ENCODE peak calls at places on chromosomes 7 and 10, in eight cellular contexts. R, X, M, L, O, H, P and I are unnamed samples.

GRCh38 chr10:11908536-11908935 is 85.4 kb downstream of the PROSER2 start:
- DNase-seq in R (no peak), X (no peak), M (no peak), L (no peak), O (peak), H (no peak), P (no peak), I (no peak)

GRCh38 chr7:45221266-45221665 is 63.7 kb downstream of the RAMP3 start:
- DNase-seq in R (no peak), X (no peak), M (no peak), L (no peak), O (no peak), H (no peak), P (no peak), I (no peak)

GRCh38 chr10:113991091-113991860 is 52.4 kb upstream of the ADRB1 start:
- DNase-seq in R (no peak), X (no peak), M (peak), L (no peak), O (no peak), H (peak), P (no peak), I (no peak)

GRCh38 chr7:96710544-96710943 is 898 bp upstream of the SEM1 start:
- DNase-seq in R (no peak), X (no peak), M (no peak), L (no peak), O (no peak), H (no peak), P (no peak), I (no peak)

GRCh38 chr7:17640730-17641377 is 299.4 kb downstream of the SNX13 start:
- DNase-seq in R (peak), X (peak), M (no peak), L (peak), O (no peak), H (peak), P (peak), I (no peak)

GRCh38 chr7:127794551-127794950 is 142.6 kb downstream of the SND1 start:
- DNase-seq in R (no peak), X (no peak), M (no peak), L (no peak), O (no peak), H (no peak), P (no peak), I (no peak)

GRCh38 chr7:106175507-106175906 is 63.4 kb upstream of the SYPL1 start:
- DNase-seq in R (no peak), X (no peak), M (no peak), L (no peak), O (no peak), H (no peak), P (no peak), I (no peak)

GRCh38 chr7:102061354-102061945 is 225.2 kb upstream of the SH2B2 start:
- DNase-seq in R (no peak), X (no peak), M (no peak), L (no peak), O (no peak), H (no peak), P (no peak), I (no peak)

GRCh38 chr10:127195571-127196226 is 692 bp downstream of the INSYN2A start:
- DNase-seq in R (peak), X (peak), M (no peak), L (peak), O (no peak), H (no peak), P (no peak), I (no peak)

GRCh38 chr7:75980126-75980864 is 14.1 kb downstream of the TMEM120A start:
- DNase-seq in R (no peak), X (no peak), M (no peak), L (no peak), O (peak), H (no peak), P (no peak), I (no peak)